ENCODE peak calls at places on chromosomes 11 and 22, in nine cellular contexts. W, V, K, I, N, G, O, A and T are unnamed samples. For H3K4me1, the result is how much of the 10 kb centered on the place peaks cover.

GRCh38 chr22:30129636-30130035 is 49.4 kb downstream of the HORMAD2 start:
- DNase-seq in N (no peak), K (no peak), O (no peak), A (no peak), W (no peak), G (no peak), V (no peak), I (no peak), T (no peak)

GRCh38 chr11:11841121-11841604 is 609 bp upstream of the USP47 start:
- DNase-seq in A (no peak), I (no peak), W (no peak), G (peak), K (peak), V (peak), O (no peak), N (no peak), T (peak)

GRCh38 chr11:90784241-90784814 is 561.5 kb upstream of the CHORDC1 start:
- DNase-seq in W (no peak), G (no peak), O (no peak), K (no peak), V (no peak), I (no peak), N (no peak), A (no peak), T (no peak)

GRCh38 chr22:49514656-49515055 is 313.0 kb downstream of the BRD1 start:
- DNase-seq in A (no peak), V (no peak), N (no peak), W (no peak), K (no peak), O (no peak), G (no peak), I (no peak), T (no peak)

GRCh38 chr11:78131956-78132355 is 7.5 kb downstream of the ALG8 start:
- DNase-seq in I (no peak), W (no peak), V (no peak), O (no peak), K (no peak), A (no peak), N (no peak), G (no peak), T (peak)

GRCh38 chr11:119025978-119026766 is 4.5 kb downstream of the SLC37A4 start:
- DNase-seq in N (no peak), G (no peak), W (no peak), O (no peak), I (no peak), A (no peak), V (no peak), K (no peak), T (no peak)

GRCh38 chr22:47597041-47597440 is 834.6 kb downstream of the TBC1D22A start:
- DNase-seq in A (no peak), O (no peak), K (no peak), G (no peak), I (no peak), V (no peak), W (no peak), N (no peak), T (no peak)

GRCh38 chr11:102111787-102112653 is 1.8 kb downstream of the YAP1 start:
- DNase-seq in W (no peak), A (peak), G (no peak), V (peak), K (peak), O (no peak), N (peak), I (peak), T (peak)

GRCh38 chr11:2301631-2302272 is at the start of the genes C11orf21 and TSPAN32:
- DNase-seq in G (peak), N (no peak), W (peak), I (no peak), V (no peak), K (peak), O (no peak), A (peak), T (peak)

GRCh38 chr11:34959770-34960169 is 43.4 kb downstream of the PDHX start:
- DNase-seq in N (no peak), V (no peak), O (no peak), G (no peak), W (no peak), K (no peak), I (no peak), A (no peak), T (no peak)

GRCh38 chr11:34602245-34602644 is 18.6 kb upstream of the EHF start:
- DNase-seq in W (no peak), O (no peak), K (no peak), I (no peak), A (no peak), G (no peak), V (no peak), N (no peak), T (no peak)

GRCh38 chr22:37486224-37486845 is at the start of gene MFNG:
- DNase-seq in W (peak), A (peak), I (peak), G (no peak), N (peak), K (peak), O (peak), V (peak), T (peak)

GRCh38 chr11:75347781-75348613 is 3.5 kb downstream of the ARRB1 start:
- DNase-seq in I (peak), N (peak), V (no peak), G (no peak), O (no peak), A (no peak), W (no peak), K (peak), T (peak)

GRCh38 chr11:118401151-118401879 is at the start of gene ATP5MG:
- DNase-seq in O (peak), I (peak), W (peak), V (peak), G (peak), A (peak), K (peak), N (peak), T (peak)

GRCh38 chr11:106302416-106302815 is 225.0 kb downstream of the AASDHPPT start:
- DNase-seq in W (no peak), G (no peak), K (no peak), N (no peak), O (no peak), I (no peak), A (no peak), V (no peak), T (no peak)

GRCh38 chr11:40183073-40184064 is 1276.1 kb downstream of the LRRC4C start:
- DNase-seq in N (no peak), W (no peak), G (no peak), V (no peak), K (no peak), O (no peak), I (no peak), A (no peak), T (no peak)

GRCh38 chr11:46916669-46917108 is 1.7 kb downstream of the LRP4 start:
- DNase-seq in K (peak), V (peak), W (no peak), G (peak), N (peak), I (no peak), A (no peak), O (no peak), T (peak)

GRCh38 chr11:75427181-75427580 is 5.8 kb downstream of the KLHL35 start:
- DNase-seq in N (no peak), W (no peak), V (no peak), O (no peak), I (no peak), K (no peak), G (peak), A (no peak), T (no peak)

GRCh38 chr22:49966041-49966715 is 5.6 kb downstream of the PIM3 start:
- DNase-seq in O (no peak), V (no peak), G (peak), I (no peak), W (no peak), N (peak), K (no peak), A (no peak), T (no peak)

GRCh38 chr11:110857885-110858555 is 145.8 kb upstream of the ARHGAP20 start:
- DNase-seq in A (no peak), W (no peak), I (no peak), O (no peak), V (no peak), G (no peak), N (no peak), K (peak), T (peak)

GRCh38 chr11:73359930-73360742 is 16.1 kb upstream of the RELT start:
- DNase-seq in O (no peak), K (peak), N (no peak), I (no peak), W (no peak), G (no peak), V (peak), A (peak), T (no peak)

GRCh38 chr11:123235117-123235686 is 40.2 kb upstream of the CLMP start:
- DNase-seq in A (peak), W (no peak), G (peak), N (peak), K (no peak), I (no peak), V (peak), O (no peak), T (peak)

GRCh38 chr11:105073486-105074200 is 28.5 kb upstream of the CARD16 start:
- DNase-seq in G (no peak), N (no peak), O (no peak), A (no peak), I (no peak), V (no peak), K (no peak), W (no peak), T (no peak)

GRCh38 chr11:75597636-75598035 is 35.6 kb downstream of the SERPINH1 start:
- DNase-seq in G (no peak), K (no peak), A (no peak), O (no peak), V (peak), W (no peak), N (no peak), I (no peak), T (no peak)

GRCh38 chr22:39910875-39911601 is 10.2 kb downstream of the GRAP2 start:
- DNase-seq in G (no peak), N (no peak), W (no peak), I (no peak), V (no peak), O (no peak), A (no peak), K (no peak), T (no peak)

GRCh38 chr11:125626381-125626950 is 1.5 kb downstream of the CHEK1 start:
- DNase-seq in W (no peak), A (peak), V (no peak), O (no peak), K (no peak), G (no peak), N (no peak), I (no peak), T (no peak)

GRCh38 chr11:66068154-66068821 is 1.8 kb upstream of the PACS1 start:
- DNase-seq in G (peak), A (peak), W (peak), V (peak), I (peak), N (peak), K (peak), O (no peak), T (peak)

GRCh38 chr11:14902650-14903350 is 10.8 kb upstream of the CYP2R1 start:
- DNase-seq in V (no peak), I (no peak), O (no peak), G (no peak), N (no peak), W (no peak), A (no peak), K (peak), T (peak)

GRCh38 chr11:110479070-110479444 is 49.3 kb downstream of the FDX1 start:
- DNase-seq in A (no peak), V (no peak), W (no peak), K (no peak), I (no peak), N (no peak), G (no peak), O (no peak), T (peak)

GRCh38 chr22:37194750-37195149 is 6.7 kb upstream of the C1QTNF6 start:
- DNase-seq in I (no peak), K (no peak), V (no peak), N (no peak), G (peak), W (no peak), A (no peak), O (no peak), T (no peak)

GRCh38 chr22:20206709-20207215 is 55.9 kb upstream of the CCDC188 start:
- DNase-seq in A (no peak), K (peak), V (peak), I (no peak), N (no peak), W (no peak), O (no peak), G (no peak), T (no peak)

GRCh38 chr11:106217456-106217855 is 140.0 kb downstream of the AASDHPPT start:
- DNase-seq in O (no peak), G (no peak), A (no peak), K (no peak), I (no peak), W (no peak), N (no peak), V (no peak), T (peak)

GRCh38 chr11:76102772-76103171 is 103.5 kb downstream of the WNT11 start:
- DNase-seq in A (no peak), I (no peak), O (no peak), N (peak), G (no peak), V (no peak), K (no peak), W (no peak), T (no peak)

GRCh38 chr11:58316142-58316541 is 42.7 kb downstream of the OR5B17 start:
- DNase-seq in N (no peak), O (no peak), K (peak), W (no peak), I (no peak), G (no peak), V (no peak), A (no peak), T (no peak)

GRCh38 chr11:73374130-73374529 is 2.1 kb upstream of the RELT start:
- DNase-seq in I (no peak), V (no peak), W (no peak), G (no peak), N (no peak), A (no peak), O (no peak), K (no peak), T (no peak)

GRCh38 chr11:105297463-105297862 is 157.9 kb upstream of the CARD18 start:
- DNase-seq in K (peak), I (no peak), O (no peak), N (no peak), V (no peak), A (no peak), W (no peak), G (no peak), T (peak)

GRCh38 chr11:117979481-117980211 is 6.5 kb upstream of the IL10RA start:
- DNase-seq in O (no peak), G (no peak), N (no peak), A (no peak), K (no peak), W (no peak), I (no peak), V (no peak), T (no peak)

DNA sequence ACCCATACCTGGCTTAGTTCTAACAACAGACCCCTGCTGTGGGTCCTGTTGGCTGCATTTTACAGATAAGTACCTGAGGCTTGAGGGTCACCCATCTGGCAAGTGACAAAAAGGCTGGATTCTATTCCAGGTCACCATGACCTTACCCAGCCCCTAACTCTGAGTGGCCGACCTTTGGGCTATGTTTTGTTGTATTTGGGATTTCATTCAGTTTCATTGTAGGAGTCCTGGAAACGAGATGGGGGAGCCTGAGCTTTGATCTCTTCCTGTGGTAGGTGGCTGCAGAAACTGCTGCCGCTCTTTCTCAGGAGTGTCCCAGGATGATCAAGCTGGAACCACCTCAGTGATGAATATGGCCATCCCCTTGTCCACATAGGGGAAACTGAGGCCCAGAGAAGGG is 24.6 kb upstream of the YWHAH start:
- DNase-seq in V (no peak), O (no peak), A (no peak), G (no peak), N (no peak), I (no peak), K (no peak), W (no peak), T (no peak)
- H3K4me1 ChIP-seq in V (under half), O (under half), A (under half), G (under half), N (under half), I (under half), K (under half), W (under half), T (under half)

DNA sequence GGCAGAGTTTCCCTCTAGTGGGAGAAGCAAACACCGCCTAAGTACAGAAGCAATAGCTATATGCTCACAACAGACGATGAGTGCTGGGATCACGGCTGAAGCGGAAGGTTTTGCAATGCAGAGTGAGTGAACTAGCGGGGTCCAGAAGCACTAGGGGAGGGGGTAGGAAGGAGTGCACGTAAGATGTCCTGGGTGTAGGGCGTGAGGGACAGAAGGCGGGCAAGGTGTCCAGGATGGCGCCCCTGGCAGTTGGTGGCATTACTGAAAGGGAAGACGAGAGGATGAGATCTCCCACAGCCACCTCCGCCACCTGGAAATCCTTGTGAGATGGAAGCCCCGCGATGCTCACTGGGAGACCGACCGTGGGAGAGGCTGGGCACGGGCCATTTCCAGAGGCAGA is 81.0 kb downstream of the ETS1 start:
- DNase-seq in A (no peak), I (no peak), W (no peak), N (no peak), G (no peak), K (no peak), O (no peak), V (no peak), T (peak)
- H3K4me1 ChIP-seq in A (half or more), I (half or more), W (half or more), N (under half), G (under half), K (half or more), O (half or more), V (half or more), T (half or more)

GRCh38 chr11:61609000-61609969 is 28.4 kb upstream of the SYT7 start:
- DNase-seq in A (no peak), O (no peak), I (no peak), G (no peak), K (no peak), W (no peak), N (no peak), V (no peak), T (no peak)
- H3K4me1 ChIP-seq in A (under half), O (under half), I (under half), G (under half), K (under half), W (under half), N (under half), V (under half), T (under half)

GRCh38 chr11:64051297-64051696 is 15.6 kb downstream of the FLRT1 start:
- DNase-seq in N (no peak), V (no peak), K (no peak), W (no peak), I (no peak), A (no peak), O (no peak), G (no peak), T (no peak)
- H3K4me1 ChIP-seq in N (under half), V (under half), K (under half), W (under half), I (under half), A (under half), O (under half), G (under half), T (under half)

DNA sequence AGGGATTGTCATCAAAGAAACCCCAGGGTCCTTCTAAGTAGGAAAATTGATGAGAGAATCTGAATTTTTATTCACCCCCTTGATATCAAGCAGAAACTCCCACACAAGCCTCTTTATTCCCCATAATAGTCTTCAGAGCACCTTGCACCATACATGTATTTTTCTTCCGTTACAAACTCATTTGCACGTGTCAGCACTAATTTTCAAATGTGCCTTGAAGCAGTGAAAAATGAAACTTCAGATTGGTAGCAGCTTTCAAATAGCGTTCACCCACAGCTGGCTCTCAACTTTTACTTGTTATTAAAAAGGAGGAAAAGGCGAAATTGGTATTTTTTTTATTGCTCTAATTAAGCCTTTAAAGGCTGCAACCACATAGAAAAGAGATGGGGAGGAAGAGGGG is 343.0 kb upstream of the TENM4 start:
- DNase-seq in A (no peak), V (no peak), W (no peak), I (no peak), G (no peak), O (no peak), N (no peak), K (no peak), T (no peak)
- H3K4me1 ChIP-seq in A (under half), V (under half), W (under half), I (under half), G (under half), O (under half), N (under half), K (under half), T (under half)

GRCh38 chr11:32581556-32581955 is 2.1 kb upstream of the EIF3M start:
- DNase-seq in O (no peak), V (no peak), G (no peak), K (no peak), N (no peak), W (no peak), A (no peak), I (no peak), T (no peak)
- H3K4me1 ChIP-seq in O (under half), V (under half), G (under half), K (under half), N (under half), W (under half), A (under half), I (under half), T (under half)

GRCh38 chr11:96215826-96216225 is 127.2 kb downstream of the MAML2 start:
- DNase-seq in V (no peak), W (no peak), O (no peak), N (no peak), I (no peak), G (no peak), K (no peak), A (peak), T (no peak)
- H3K4me1 ChIP-seq in V (half or more), W (half or more), O (half or more), N (under half), I (half or more), G (under half), K (under half), A (half or more), T (half or more)